ENCODE peak calls at places on chromosomes 7 and 10, in five cellular contexts. M is GM12865, F is GM23248, R is COR-L47, C is Calu3. Q is an unnamed sample.

GRCh38 chr7:80760292-80760691 is 121.8 kb downstream of the CD36 start:
- DNase-seq in M (no peak), F (no peak), R (peak), C (no peak), Q (no peak)

GRCh38 chr10:69230128-69230527 is 10.0 kb downstream of the HKDC1 start:
- DNase-seq in M (no peak), F (no peak), R (no peak), C (no peak), Q (no peak)

GRCh38 chr10:4234661-4235060 is 449.7 kb upstream of the KLF6 start:
- DNase-seq in M (peak), F (no peak), R (no peak), C (no peak), Q (peak)

GRCh38 chr7:103031781-103032180 is 42.8 kb downstream of the FBXL13 start:
- DNase-seq in M (no peak), F (peak), R (no peak), C (no peak), Q (no peak)

GRCh38 chr10:70355234-70356021 is 27.0 kb downstream of the LRRC20 start:
- DNase-seq in M (peak), F (no peak), R (no peak), C (no peak), Q (peak)

GRCh38 chr7:35454575-35455385 is 200.9 kb upstream of the TBX20 start:
- DNase-seq in M (no peak), F (no peak), R (no peak), C (no peak), Q (no peak)

GRCh38 chr7:127654404-127655392 is 2.7 kb downstream of the SND1 start:
- DNase-seq in M (peak), F (peak), R (no peak), C (no peak), Q (peak)

GRCh38 chr10:90917968-90918318 is 2.9 kb downstream of the ANKRD1 start:
- DNase-seq in M (no peak), F (no peak), R (no peak), C (no peak), Q (no peak)

GRCh38 chr10:23194966-23195845 is 3.1 kb downstream of the PTF1A start:
- DNase-seq in M (no peak), F (no peak), R (no peak), C (no peak), Q (no peak)

GRCh38 chr7:22325671-22326070 is 31.3 kb downstream of the RAPGEF5 start:
- DNase-seq in M (no peak), F (no peak), R (no peak), C (no peak), Q (no peak)